ENCODE peak calls at places on chromosomes 2 and 18, in four cellular contexts. I is AG04450, P is fibroblast of villous mesenchyme, H is adipocyte. X is an unnamed sample.

GRCh38 chr2:122132292-122132691 is 376.8 kb downstream of the TSN start:
- DNase-seq in I (no peak), P (no peak), H (no peak), X (peak)

GRCh38 chr2:1854747-1855146 is 110.4 kb upstream of the PXDN start:
- DNase-seq in I (no peak), P (peak), H (peak), X (peak)

GRCh38 chr2:161250864-161251436 is 57.3 kb upstream of the PSMD14 start:
- DNase-seq in I (no peak), P (peak), H (peak), X (peak)

GRCh38 chr2:203551653-203552250 is 16.7 kb upstream of the RAPH1 start:
- DNase-seq in I (no peak), P (peak), H (peak), X (peak)

GRCh38 chr2:66601624-66602023 is 166.7 kb downstream of the MEIS1 start:
- DNase-seq in I (no peak), P (peak), H (no peak), X (no peak)

GRCh38 chr18:11857177-11857887 is 6.1 kb downstream of the CHMP1B start:
- DNase-seq in I (peak), P (peak), H (peak), X (peak)

GRCh38 chr2:42488297-42488696 is 5.5 kb downstream of the KCNG3 start:
- DNase-seq in I (no peak), P (no peak), H (no peak), X (no peak)

GRCh38 chr18:3867768-3868445 is 417.9 kb downstream of the TGIF1 start:
- DNase-seq in I (no peak), P (peak), H (peak), X (peak)

GRCh38 chr2:191636235-191636543 is 41.7 kb upstream of the NABP1 start:
- DNase-seq in I (peak), P (peak), H (peak), X (peak)

GRCh38 chr2:161988589-161988988 is 85.4 kb downstream of the DPP4 start:
- DNase-seq in I (no peak), P (no peak), H (no peak), X (no peak)

GRCh38 chr2:58414506-58414905 is 173.4 kb upstream of the FANCL start:
- DNase-seq in I (no peak), P (no peak), H (no peak), X (no peak)

GRCh38 chr18:35474884-35475283 is 22.9 kb downstream of the INO80C start:
- DNase-seq in I (no peak), P (no peak), H (no peak), X (peak)

GRCh38 chr2:41180392-41180791 is 728.5 kb upstream of the SLC8A1 start:
- DNase-seq in I (no peak), P (no peak), H (no peak), X (no peak)

GRCh38 chr2:102304268-102304667 is 7.1 kb upstream of the IL1RL1 start:
- DNase-seq in I (no peak), P (peak), H (no peak), X (peak)

GRCh38 chr18:46754661-46755292 is 2.1 kb downstream of the ST8SIA5 start:
- DNase-seq in I (no peak), P (no peak), H (no peak), X (no peak)

GRCh38 chr2:132564065-132564464 is 105.9 kb downstream of the LYPD1 start:
- DNase-seq in I (no peak), P (no peak), H (no peak), X (no peak)

GRCh38 chr2:122531803-122532344 is 776.4 kb downstream of the TSN start:
- DNase-seq in I (no peak), P (no peak), H (no peak), X (no peak)

GRCh38 chr2:45612741-45613140 is 1.7 kb upstream of the SRBD1 start:
- DNase-seq in I (no peak), P (peak), H (peak), X (peak)

GRCh38 chr18:69617888-69618287 is 217.2 kb downstream of the DOK6 start:
- DNase-seq in I (peak), P (no peak), H (peak), X (peak)

GRCh38 chr18:51433296-51433695 is 235.8 kb upstream of the MEX3C start:
- DNase-seq in I (no peak), P (no peak), H (no peak), X (no peak)

GRCh38 chr2:890791-891190 is 59.9 kb upstream of the SNTG2 start:
- DNase-seq in I (no peak), P (no peak), H (peak), X (no peak)

GRCh38 chr2:103959174-103960125 is 894.5 kb upstream of the POU3F3 start:
- DNase-seq in I (no peak), P (peak), H (peak), X (peak)

GRCh38 chr2:28750316-28751101 is 1.1 kb upstream of the PPP1CB start:
- DNase-seq in I (no peak), P (peak), H (peak), X (peak)

GRCh38 chr2:191180712-191181111 is 29.9 kb upstream of the STAT4 start:
- DNase-seq in I (no peak), P (peak), H (peak), X (peak)

GRCh38 chr2:180979935-180980184 is 545 bp upstream of the UBE2E3 start:
- DNase-seq in I (no peak), P (no peak), H (no peak), X (peak)

GRCh38 chr2:152047826-152048476 is 50.9 kb downstream of the CACNB4 start:
- DNase-seq in I (no peak), P (peak), H (no peak), X (no peak)

GRCh38 chr2:152050915-152051314 is 47.9 kb downstream of the CACNB4 start:
- DNase-seq in I (no peak), P (no peak), H (no peak), X (no peak)

GRCh38 chr2:152054593-152054992 is 44.3 kb downstream of the CACNB4 start:
- DNase-seq in I (no peak), P (peak), H (peak), X (peak)

GRCh38 chr2:152050345-152050744 is 48.5 kb downstream of the CACNB4 start:
- DNase-seq in I (no peak), P (no peak), H (no peak), X (no peak)

DNA sequence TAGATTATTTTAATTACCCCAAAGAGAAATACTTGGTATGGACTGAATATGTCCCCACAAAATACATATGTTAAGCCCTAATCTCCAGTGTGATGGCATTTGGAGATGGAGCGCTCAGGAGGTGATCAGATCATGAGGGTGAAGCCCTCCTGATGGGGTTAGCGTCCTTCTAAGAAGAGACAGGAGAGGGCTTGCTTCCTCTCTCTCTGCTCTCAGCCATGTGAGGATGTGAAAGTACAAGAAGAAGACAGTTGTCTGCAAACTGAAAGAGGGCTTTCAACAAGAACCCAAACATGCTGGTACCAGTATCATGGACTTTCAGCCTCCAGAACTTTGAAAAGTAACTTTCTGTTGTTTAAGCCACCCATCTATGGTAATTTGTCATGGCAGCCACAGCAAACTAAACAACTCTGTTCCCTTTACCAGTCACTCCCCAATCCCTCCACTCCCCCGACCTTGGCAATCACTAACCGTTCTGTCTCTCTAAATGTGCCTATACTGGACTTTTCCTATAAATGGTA is 47.4 kb downstream of the CACNB4 start:
- DNase-seq in I (no peak), P (no peak), H (no peak), X (no peak)
- H3K4me3 ChIP-seq in I (no peak), P (no peak), H (no peak), X (no peak)

DNA sequence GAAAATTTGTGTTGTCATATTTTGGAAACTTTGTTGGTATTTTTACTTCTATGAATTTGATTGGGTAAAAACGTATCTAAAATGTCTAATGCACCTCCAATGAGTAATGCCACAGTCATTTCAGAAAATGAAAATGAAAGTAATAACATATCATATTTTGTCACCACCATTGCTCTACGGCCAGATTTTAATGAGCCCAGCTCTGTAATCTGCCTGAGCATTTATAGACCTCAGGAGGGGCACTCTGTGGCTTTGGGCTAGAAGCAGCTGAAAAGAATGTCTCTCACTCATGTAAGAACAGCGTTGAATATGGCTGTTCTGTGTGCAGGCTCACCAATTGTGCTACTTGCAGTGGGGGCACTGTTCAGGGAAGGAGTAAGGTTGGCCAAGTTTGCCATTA is 32.7 kb upstream of the ABCA12 start:
- DNase-seq in I (no peak), P (peak), H (peak), X (peak)
- H3K4me3 ChIP-seq in I (peak), P (peak), H (peak), X (peak)

GRCh38 chr18:62450546-62451395 is 72.1 kb upstream of the ZCCHC2 start:
- DNase-seq in I (no peak), P (peak), H (peak), X (peak)
- H3K4me3 ChIP-seq in I (no peak), P (no peak), H (no peak), X (no peak)

GRCh38 chr2:219664041-219664440 is 36.6 kb downstream of the SLC4A3 start:
- DNase-seq in I (no peak), P (no peak), H (no peak), X (no peak)

GRCh38 chr2:219661197-219661954 is 33.9 kb downstream of the SLC4A3 start:
- DNase-seq in I (no peak), P (peak), H (no peak), X (no peak)

GRCh38 chr2:219662566-219662965 is 35.1 kb downstream of the SLC4A3 start:
- DNase-seq in I (no peak), P (no peak), H (no peak), X (no peak)

GRCh38 chr2:219663116-219663762 is 35.8 kb downstream of the SLC4A3 start:
- DNase-seq in I (no peak), P (no peak), H (no peak), X (no peak)

DNA sequence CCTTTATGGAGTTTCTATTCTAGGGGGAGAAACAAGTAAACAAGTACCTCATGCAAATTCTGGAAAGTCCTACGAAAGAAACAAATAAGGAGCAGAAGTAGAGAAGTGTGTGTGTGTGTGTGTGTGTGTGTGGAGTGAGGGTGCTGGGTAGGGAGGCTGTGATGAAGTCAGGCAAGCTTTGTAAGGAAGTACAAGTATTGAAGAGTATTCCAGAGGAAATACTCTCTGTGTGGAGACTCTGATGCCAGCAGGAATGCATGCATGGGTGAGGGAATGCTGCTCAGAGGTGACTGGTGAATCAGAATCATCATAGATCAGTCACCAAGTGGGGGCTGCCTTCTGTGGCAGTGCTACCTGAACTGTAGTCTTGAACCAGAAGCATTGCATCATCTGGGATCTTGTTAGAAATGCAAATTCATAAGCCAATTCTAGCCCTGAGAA is 34.5 kb downstream of the SLC4A3 start:
- DNase-seq in I (no peak), P (peak), H (no peak), X (peak)
- H3K4me3 ChIP-seq in I (no peak), P (no peak), H (no peak), X (no peak)

DNA sequence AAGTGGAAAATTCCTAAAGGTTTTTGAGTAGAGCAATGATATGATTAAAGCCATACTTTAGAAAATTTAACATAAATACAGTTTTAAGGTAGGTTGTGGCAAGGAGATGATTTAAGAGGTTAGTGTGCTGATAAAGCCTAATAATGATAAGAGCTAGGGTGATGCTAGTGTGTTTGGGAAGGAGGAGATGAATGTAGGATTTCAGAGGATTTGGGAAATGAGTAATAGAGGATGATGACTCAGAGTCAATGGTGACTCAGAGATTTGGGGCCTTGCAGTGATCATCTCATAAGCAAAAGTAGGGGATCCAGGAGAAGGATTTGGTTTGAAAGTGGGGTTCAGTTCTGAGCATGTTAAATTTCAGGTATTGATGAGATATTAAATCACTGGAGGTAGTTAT is 23.3 kb downstream of the STAMBP start:
- DNase-seq in I (no peak), P (peak), H (peak), X (peak)
- H3K4me3 ChIP-seq in I (no peak), P (no peak), H (no peak), X (no peak)

GRCh38 chr2:241354668-241355658 is 1.1 kb upstream of the FARP2 start:
- DNase-seq in I (no peak), P (peak), H (peak), X (peak)
- H3K4me3 ChIP-seq in I (peak), P (peak), H (no peak), X (peak)

DNA sequence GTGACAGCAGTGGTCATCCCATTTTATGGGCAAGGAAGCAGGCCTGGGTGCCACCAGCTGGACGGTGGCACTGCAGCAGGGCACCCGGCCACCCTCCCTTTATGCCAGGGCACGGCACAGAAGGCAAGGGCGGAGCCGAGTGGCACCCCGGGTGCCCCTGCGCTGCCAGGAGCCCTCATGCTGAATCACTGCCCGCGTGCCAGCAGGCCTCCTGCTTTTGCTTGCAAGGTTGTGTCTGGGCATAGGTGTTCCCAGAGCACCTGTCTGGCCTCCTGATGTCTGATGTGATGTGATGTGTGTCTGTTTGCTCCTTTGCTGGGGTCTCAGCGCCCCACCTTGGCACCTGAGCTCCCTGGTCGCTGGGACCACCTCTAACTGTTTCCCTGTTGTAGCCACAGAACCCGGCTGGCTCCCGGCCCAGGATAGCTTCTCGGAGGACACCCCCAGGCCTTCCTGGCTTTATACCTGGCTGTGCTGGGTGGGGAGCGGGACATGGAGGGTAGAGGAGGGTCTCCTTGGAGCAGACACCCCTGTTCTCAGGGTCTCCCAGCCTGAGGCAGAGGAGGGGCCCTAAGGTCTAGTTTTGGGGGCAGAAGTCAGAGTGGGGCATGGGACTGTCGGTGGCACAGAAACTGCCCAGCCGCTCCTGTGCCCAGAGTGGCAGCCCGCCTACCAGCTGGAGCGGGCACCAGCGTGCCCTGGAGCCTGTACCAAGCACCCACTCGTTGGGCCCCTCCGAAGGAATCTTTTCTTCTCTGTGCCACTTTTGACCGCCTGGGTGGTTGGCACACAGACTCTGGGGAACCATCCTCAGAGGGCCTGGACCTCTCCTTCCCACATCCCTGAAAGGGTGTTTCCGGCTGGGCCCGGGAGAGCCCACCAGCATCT is 3.6 kb downstream of the GPC1 start:
- DNase-seq in I (no peak), P (no peak), H (no peak), X (no peak)
- H3K4me3 ChIP-seq in I (no peak), P (no peak), H (peak), X (no peak)

DNA sequence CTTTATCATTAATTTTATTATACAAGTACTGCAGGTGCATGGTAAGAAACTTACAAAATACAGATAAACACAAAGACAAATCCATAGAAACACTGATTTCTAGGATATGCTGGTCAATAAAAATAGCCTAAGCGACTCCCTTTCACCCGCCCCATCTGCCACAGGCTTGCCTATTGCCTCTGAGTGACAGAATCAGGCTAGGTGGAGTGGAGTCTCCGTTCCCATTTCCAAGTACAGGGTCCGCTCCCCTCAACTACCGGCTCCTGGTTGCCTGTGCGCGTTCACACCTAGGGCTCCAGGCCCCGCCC is 201 bp upstream of the TRAPPC12 start:
- DNase-seq in I (no peak), P (no peak), H (no peak), X (no peak)
- H3K4me3 ChIP-seq in I (peak), P (peak), H (peak), X (peak)

GRCh38 chr2:189177441-189177840 is 2.1 kb downstream of the COL5A2 start:
- DNase-seq in I (no peak), P (no peak), H (peak), X (no peak)

GRCh38 chr2:189179607-189179979 is at the start of gene COL5A2:
- DNase-seq in I (peak), P (peak), H (peak), X (peak)

GRCh38 chr2:189178007-189178406 is 1.6 kb downstream of the COL5A2 start:
- DNase-seq in I (no peak), P (peak), H (peak), X (peak)

GRCh38 chr2:189181706-189182105 is 2.1 kb upstream of the COL5A2 start:
- DNase-seq in I (no peak), P (no peak), H (no peak), X (no peak)

DNA sequence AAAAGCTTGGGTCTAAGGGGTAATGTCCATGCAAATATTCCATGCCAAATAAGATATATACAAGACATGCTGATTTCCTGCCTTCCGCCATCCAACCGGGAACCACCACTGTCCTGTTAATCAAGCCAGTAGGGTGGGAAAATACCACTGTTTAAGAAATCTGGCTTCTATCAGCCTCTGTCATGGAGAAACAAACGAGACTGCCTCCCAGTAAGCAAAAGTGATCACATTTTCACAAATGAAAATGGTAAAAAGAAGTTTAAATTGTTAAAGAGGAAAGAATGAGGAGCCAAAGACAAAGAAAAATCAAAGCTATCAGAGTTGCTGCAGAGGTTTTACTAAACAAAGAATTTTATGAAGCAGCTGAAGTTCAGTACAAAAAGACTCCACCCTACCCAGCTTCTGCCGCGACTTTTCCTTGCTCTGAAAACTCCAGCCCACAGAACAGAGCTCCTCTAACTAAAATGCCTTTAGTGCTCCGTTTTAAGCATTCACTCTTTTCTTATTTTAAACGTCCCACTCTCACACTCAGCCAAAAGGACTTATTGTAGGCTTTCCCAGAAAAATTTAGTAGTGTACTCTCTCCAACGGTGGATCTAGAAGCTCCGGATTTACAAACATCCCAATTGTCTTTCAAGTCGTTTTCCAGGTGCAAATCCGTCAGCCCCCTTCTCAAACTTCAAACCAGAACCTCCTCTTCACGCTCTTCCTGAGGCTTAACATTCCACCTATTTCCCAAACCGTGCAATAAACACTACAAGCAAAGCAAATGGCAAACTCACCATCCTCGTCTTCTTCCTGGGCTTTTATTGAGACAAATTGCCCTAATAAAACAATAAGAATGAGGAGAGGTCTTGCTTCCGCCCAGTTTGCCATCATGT is 595 bp downstream of the COL5A2 start:
- DNase-seq in I (peak), P (peak), H (peak), X (peak)
- H3K4me3 ChIP-seq in I (peak), P (peak), H (peak), X (peak)

GRCh38 chr2:216426166-216426777 is 14.0 kb downstream of the SMARCAL1 start:
- DNase-seq in I (no peak), P (peak), H (peak), X (peak)
- H3K4me3 ChIP-seq in I (no peak), P (no peak), H (no peak), X (no peak)

X was measured in cardiac fibroblast.